ENCODE peak calls at places on chromosomes 4 and X, in nine cellular contexts. One of them, this sample, is unnamed.

GRCh38 chr4:164012396-164013027 is 518.0 kb downstream of the TMA16 start:
- DNase-seq in EL: no peak
- DNase-seq in germinal center: no peak
- DNase-seq in CD8-positive, alpha-beta memory T cell: no peak
- DNase-seq in GM12865: peak; percentile 62
- DNase-seq in DND-41: peak; percentile 16
- DNase-seq in PC-3: peak; percentile 58
- DNase-seq in mesenteric fat pad: no peak
- DNase-seq in kidney tubule cell: peak; percentile 17
- DNase-seq in this sample: no peak

GRCh38 chrX:128975716-128976115 is 547.6 kb downstream of the SMARCA1 start:
- DNase-seq in EL: no peak
- DNase-seq in germinal center: peak; percentile 1
- DNase-seq in CD8-positive, alpha-beta memory T cell: no peak
- DNase-seq in GM12865: peak; percentile 4
- DNase-seq in DND-41: peak; percentile 32
- DNase-seq in PC-3: peak; percentile 33
- DNase-seq in mesenteric fat pad: no peak
- DNase-seq in kidney tubule cell: peak; percentile 46
- DNase-seq in this sample: peak; percentile 7

GRCh38 chr4:30436394-30436793 is 283.8 kb upstream of the PCDH7 start:
- DNase-seq in EL: no peak
- DNase-seq in germinal center: no peak
- DNase-seq in CD8-positive, alpha-beta memory T cell: no peak
- DNase-seq in GM12865: no peak
- DNase-seq in DND-41: no peak
- DNase-seq in PC-3: no peak
- DNase-seq in mesenteric fat pad: no peak
- DNase-seq in kidney tubule cell: no peak
- DNase-seq in this sample: no peak

GRCh38 chr4:3339566-3339965 is 46.7 kb downstream of the RGS12 start:
- DNase-seq in EL: no peak
- DNase-seq in germinal center: no peak
- DNase-seq in CD8-positive, alpha-beta memory T cell: no peak
- DNase-seq in GM12865: no peak
- DNase-seq in DND-41: no peak
- DNase-seq in PC-3: no peak
- DNase-seq in mesenteric fat pad: no peak
- DNase-seq in kidney tubule cell: no peak
- DNase-seq in this sample: no peak

GRCh38 chr4:22754091-22754490 is 61.4 kb downstream of the GBA3 start:
- DNase-seq in EL: no peak
- DNase-seq in germinal center: no peak
- DNase-seq in CD8-positive, alpha-beta memory T cell: no peak
- DNase-seq in GM12865: no peak
- DNase-seq in DND-41: no peak
- DNase-seq in PC-3: no peak
- DNase-seq in mesenteric fat pad: no peak
- DNase-seq in kidney tubule cell: peak; percentile 75
- DNase-seq in this sample: no peak

GRCh38 chr4:34289489-34289888 is 1954.8 kb downstream of the ARAP2 start:
- DNase-seq in EL: no peak
- DNase-seq in germinal center: no peak
- DNase-seq in CD8-positive, alpha-beta memory T cell: no peak
- DNase-seq in GM12865: no peak
- DNase-seq in DND-41: no peak
- DNase-seq in PC-3: no peak
- DNase-seq in mesenteric fat pad: no peak
- DNase-seq in kidney tubule cell: no peak
- DNase-seq in this sample: no peak

GRCh38 chrX:112819013-112819635 is 21.5 kb downstream of the AMOT start:
- DNase-seq in EL: no peak
- DNase-seq in germinal center: no peak
- DNase-seq in CD8-positive, alpha-beta memory T cell: no peak
- DNase-seq in GM12865: no peak
- DNase-seq in DND-41: no peak
- DNase-seq in PC-3: no peak
- DNase-seq in mesenteric fat pad: no peak
- DNase-seq in kidney tubule cell: peak; percentile 68
- DNase-seq in this sample: no peak

GRCh38 chr4:1406416-1406945 is at the start of gene NKX1-1:
- DNase-seq in EL: no peak
- DNase-seq in germinal center: no peak
- DNase-seq in CD8-positive, alpha-beta memory T cell: no peak
- DNase-seq in GM12865: no peak
- DNase-seq in DND-41: no peak
- DNase-seq in PC-3: no peak
- DNase-seq in mesenteric fat pad: peak; percentile 88
- DNase-seq in kidney tubule cell: no peak
- DNase-seq in this sample: no peak

GRCh38 chr4:107896158-107896645 is 35.1 kb upstream of the CYP2U1 start:
- DNase-seq in EL: peak; percentile 94
- DNase-seq in germinal center: no peak
- DNase-seq in CD8-positive, alpha-beta memory T cell: no peak
- DNase-seq in GM12865: no peak
- DNase-seq in DND-41: no peak
- DNase-seq in PC-3: peak; percentile 92
- DNase-seq in mesenteric fat pad: no peak
- DNase-seq in kidney tubule cell: peak; percentile 99
- DNase-seq in this sample: no peak

GRCh38 chr4:66704243-66704642 is 841.1 kb downstream of the CENPC start:
- DNase-seq in EL: no peak
- DNase-seq in germinal center: no peak
- DNase-seq in CD8-positive, alpha-beta memory T cell: no peak
- DNase-seq in GM12865: no peak
- DNase-seq in DND-41: no peak
- DNase-seq in PC-3: peak; percentile 65
- DNase-seq in mesenteric fat pad: no peak
- DNase-seq in kidney tubule cell: no peak
- DNase-seq in this sample: no peak

GRCh38 chr4:121411151-121411744 is 30.4 kb upstream of the QRFPR start:
- DNase-seq in EL: no peak
- DNase-seq in germinal center: no peak
- DNase-seq in CD8-positive, alpha-beta memory T cell: no peak
- DNase-seq in GM12865: no peak
- DNase-seq in DND-41: no peak
- DNase-seq in PC-3: no peak
- DNase-seq in mesenteric fat pad: no peak
- DNase-seq in kidney tubule cell: no peak
- DNase-seq in this sample: no peak

GRCh38 chrX:137432609-137433008 is 133.3 kb upstream of the ZIC3 start:
- DNase-seq in EL: no peak
- DNase-seq in germinal center: no peak
- DNase-seq in CD8-positive, alpha-beta memory T cell: no peak
- DNase-seq in GM12865: peak; percentile 39
- DNase-seq in DND-41: peak; percentile 7
- DNase-seq in PC-3: peak; percentile 41
- DNase-seq in mesenteric fat pad: no peak
- DNase-seq in kidney tubule cell: peak; percentile 14
- DNase-seq in this sample: peak; percentile 35

GRCh38 chr4:54961357-54961975 is 163.9 kb downstream of the KDR start:
- DNase-seq in EL: peak; percentile 57
- DNase-seq in germinal center: peak; percentile 16
- DNase-seq in CD8-positive, alpha-beta memory T cell: no peak
- DNase-seq in GM12865: peak; percentile 14
- DNase-seq in DND-41: no peak
- DNase-seq in PC-3: peak; percentile 66
- DNase-seq in mesenteric fat pad: no peak
- DNase-seq in kidney tubule cell: peak; percentile 22
- DNase-seq in this sample: peak; percentile 34

GRCh38 chr4:7020290-7020689 is 22.9 kb upstream of the TADA2B start:
- DNase-seq in EL: no peak
- DNase-seq in germinal center: no peak
- DNase-seq in CD8-positive, alpha-beta memory T cell: no peak
- DNase-seq in GM12865: no peak
- DNase-seq in DND-41: no peak
- DNase-seq in PC-3: no peak
- DNase-seq in mesenteric fat pad: no peak
- DNase-seq in kidney tubule cell: no peak
- DNase-seq in this sample: no peak

GRCh38 chr4:99809326-99809725 is 7.3 kb upstream of the DAPP1 start:
- DNase-seq in EL: no peak
- DNase-seq in germinal center: peak; percentile 36
- DNase-seq in CD8-positive, alpha-beta memory T cell: no peak
- DNase-seq in GM12865: no peak
- DNase-seq in DND-41: no peak
- DNase-seq in PC-3: no peak
- DNase-seq in mesenteric fat pad: no peak
- DNase-seq in kidney tubule cell: no peak
- DNase-seq in this sample: no peak

GRCh38 chr4:143782521-143782920 is 82.0 kb upstream of the FREM3 start:
- DNase-seq in EL: peak; percentile 30
- DNase-seq in germinal center: no peak
- DNase-seq in CD8-positive, alpha-beta memory T cell: no peak
- DNase-seq in GM12865: no peak
- DNase-seq in DND-41: no peak
- DNase-seq in PC-3: no peak
- DNase-seq in mesenteric fat pad: no peak
- DNase-seq in kidney tubule cell: no peak
- DNase-seq in this sample: no peak

GRCh38 chr4:26330186-26330787 is 9.5 kb downstream of the RBPJ start:
- DNase-seq in EL: peak; percentile 63
- DNase-seq in germinal center: peak; percentile 49
- DNase-seq in CD8-positive, alpha-beta memory T cell: no peak
- DNase-seq in GM12865: peak; percentile 68
- DNase-seq in DND-41: no peak
- DNase-seq in PC-3: peak; percentile 75
- DNase-seq in mesenteric fat pad: no peak
- DNase-seq in kidney tubule cell: peak; percentile 72
- DNase-seq in this sample: peak; percentile 42

GRCh38 chr4:7581477-7581876 is 146.7 kb upstream of the PSAPL1 start:
- DNase-seq in EL: no peak
- DNase-seq in germinal center: no peak
- DNase-seq in CD8-positive, alpha-beta memory T cell: no peak
- DNase-seq in GM12865: peak; percentile 3
- DNase-seq in DND-41: peak; percentile 71
- DNase-seq in PC-3: no peak
- DNase-seq in mesenteric fat pad: no peak
- DNase-seq in kidney tubule cell: no peak
- DNase-seq in this sample: peak; percentile 46

GRCh38 chr4:65865489-65865888 is 195.2 kb upstream of the EPHA5 start:
- DNase-seq in EL: peak; percentile 1
- DNase-seq in germinal center: no peak
- DNase-seq in CD8-positive, alpha-beta memory T cell: no peak
- DNase-seq in GM12865: peak; percentile 6
- DNase-seq in DND-41: no peak
- DNase-seq in PC-3: peak; percentile 77
- DNase-seq in mesenteric fat pad: no peak
- DNase-seq in kidney tubule cell: peak; percentile 25
- DNase-seq in this sample: no peak

GRCh38 chr4:5940470-5941203 is 47.8 kb upstream of the CRMP1 start:
- DNase-seq in EL: peak; percentile 13
- DNase-seq in germinal center: no peak
- DNase-seq in CD8-positive, alpha-beta memory T cell: no peak
- DNase-seq in GM12865: no peak
- DNase-seq in DND-41: no peak
- DNase-seq in PC-3: peak; percentile 2
- DNase-seq in mesenteric fat pad: no peak
- DNase-seq in kidney tubule cell: peak; percentile 19
- DNase-seq in this sample: no peak

GRCh38 chr4:15147709-15148651 is 145.7 kb downstream of the CPEB2 start:
- DNase-seq in EL: no peak
- DNase-seq in germinal center: no peak
- DNase-seq in CD8-positive, alpha-beta memory T cell: no peak
- DNase-seq in GM12865: no peak
- DNase-seq in DND-41: no peak
- DNase-seq in PC-3: no peak
- DNase-seq in mesenteric fat pad: no peak
- DNase-seq in kidney tubule cell: no peak
- DNase-seq in this sample: no peak

GRCh38 chr4:36651253-36651652 is 369.8 kb downstream of the DTHD1 start:
- DNase-seq in EL: no peak
- DNase-seq in germinal center: no peak
- DNase-seq in CD8-positive, alpha-beta memory T cell: no peak
- DNase-seq in GM12865: peak; percentile 79
- DNase-seq in DND-41: no peak
- DNase-seq in PC-3: no peak
- DNase-seq in mesenteric fat pad: no peak
- DNase-seq in kidney tubule cell: peak; percentile 45
- DNase-seq in this sample: no peak

GRCh38 chrX:109934935-109935334 is 68.0 kb upstream of the TMEM164 start:
- DNase-seq in EL: no peak
- DNase-seq in germinal center: no peak
- DNase-seq in CD8-positive, alpha-beta memory T cell: no peak
- DNase-seq in GM12865: no peak
- DNase-seq in DND-41: no peak
- DNase-seq in PC-3: peak; percentile 44
- DNase-seq in mesenteric fat pad: no peak
- DNase-seq in kidney tubule cell: no peak
- DNase-seq in this sample: no peak

GRCh38 chr4:164876680-164877324 is at the start of gene APELA:
- DNase-seq in EL: no peak
- DNase-seq in germinal center: no peak
- DNase-seq in CD8-positive, alpha-beta memory T cell: no peak
- DNase-seq in GM12865: peak; percentile 88
- DNase-seq in DND-41: no peak
- DNase-seq in PC-3: peak; percentile 6
- DNase-seq in mesenteric fat pad: no peak
- DNase-seq in kidney tubule cell: peak; percentile 34
- DNase-seq in this sample: no peak

GRCh38 chrX:38275615-38276014 is 51.7 kb downstream of the RPGR start:
- DNase-seq in EL: peak; percentile 78
- DNase-seq in germinal center: no peak
- DNase-seq in CD8-positive, alpha-beta memory T cell: no peak
- DNase-seq in GM12865: peak; percentile 7
- DNase-seq in DND-41: no peak
- DNase-seq in PC-3: peak; percentile 90
- DNase-seq in mesenteric fat pad: no peak
- DNase-seq in kidney tubule cell: peak; percentile 87
- DNase-seq in this sample: no peak

GRCh38 chr4:147247577-147247976 is 233.3 kb upstream of the EDNRA start:
- DNase-seq in EL: peak; percentile 3
- DNase-seq in germinal center: no peak
- DNase-seq in CD8-positive, alpha-beta memory T cell: no peak
- DNase-seq in GM12865: no peak
- DNase-seq in DND-41: no peak
- DNase-seq in PC-3: peak; percentile 18
- DNase-seq in mesenteric fat pad: no peak
- DNase-seq in kidney tubule cell: peak; percentile 28
- DNase-seq in this sample: no peak

GRCh38 chr4:113423631-113424030 is 337.9 kb downstream of the CAMK2D start:
- DNase-seq in EL: peak; percentile 64
- DNase-seq in germinal center: no peak
- DNase-seq in CD8-positive, alpha-beta memory T cell: no peak
- DNase-seq in GM12865: no peak
- DNase-seq in DND-41: no peak
- DNase-seq in PC-3: no peak
- DNase-seq in mesenteric fat pad: no peak
- DNase-seq in kidney tubule cell: no peak
- DNase-seq in this sample: no peak

GRCh38 chr4:1187182-1187581 is 14.8 kb upstream of the SPON2 start:
- DNase-seq in EL: no peak
- DNase-seq in germinal center: no peak
- DNase-seq in CD8-positive, alpha-beta memory T cell: no peak
- DNase-seq in GM12865: peak; percentile 74
- DNase-seq in DND-41: no peak
- DNase-seq in PC-3: no peak
- DNase-seq in mesenteric fat pad: no peak
- DNase-seq in kidney tubule cell: peak; percentile 13
- DNase-seq in this sample: no peak

GRCh38 chr4:70505152-70505748 is 13.1 kb upstream of the AMTN start:
- DNase-seq in EL: peak; percentile 45
- DNase-seq in germinal center: peak; percentile 33
- DNase-seq in CD8-positive, alpha-beta memory T cell: peak; percentile 19
- DNase-seq in GM12865: peak; percentile 65
- DNase-seq in DND-41: peak; percentile 60
- DNase-seq in PC-3: peak; percentile 81
- DNase-seq in mesenteric fat pad: no peak
- DNase-seq in kidney tubule cell: peak; percentile 47
- DNase-seq in this sample: peak; percentile 55

GRCh38 chrX:7077241-7077909 is 70.1 kb upstream of the STS start:
- DNase-seq in EL: no peak
- DNase-seq in germinal center: no peak
- DNase-seq in CD8-positive, alpha-beta memory T cell: no peak
- DNase-seq in GM12865: no peak
- DNase-seq in DND-41: peak; percentile 69
- DNase-seq in PC-3: no peak
- DNase-seq in mesenteric fat pad: no peak
- DNase-seq in kidney tubule cell: no peak
- DNase-seq in this sample: no peak

GRCh38 chr4:15303052-15303641 is 124.7 kb upstream of the C1QTNF7 start:
- DNase-seq in EL: peak; percentile 88
- DNase-seq in germinal center: no peak
- DNase-seq in CD8-positive, alpha-beta memory T cell: no peak
- DNase-seq in GM12865: no peak
- DNase-seq in DND-41: no peak
- DNase-seq in PC-3: peak; percentile 82
- DNase-seq in mesenteric fat pad: no peak
- DNase-seq in kidney tubule cell: peak; percentile 79
- DNase-seq in this sample: no peak

This sample was measured in K562.